ENCODE peak calls at places on chromosomes 12 and 14, in seven cellular contexts. One of them, this sample, is unnamed.

GRCh38 chr12:19066471-19067001 is 63.0 kb upstream of the PLEKHA5 start:
- DNase-seq in IMR-90: no peak
- DNase-seq in fibroblast of lung: no peak
- DNase-seq in neural progenitor cell: no peak
- DNase-seq in neuronal stem cell: no peak
- DNase-seq in mammary epithelial cell: no peak
- DNase-seq in Karpas-422: no peak
- DNase-seq in this sample: peak

GRCh38 chr12:50572275-50572674 is 67.5 kb downstream of the DIP2B start:
- DNase-seq in IMR-90: peak
- DNase-seq in mammary epithelial cell: peak
- DNase-seq in Karpas-422: peak
- DNase-seq in neural progenitor cell: no peak
- DNase-seq in fibroblast of lung: peak
- DNase-seq in neuronal stem cell: no peak
- DNase-seq in this sample: peak

GRCh38 chr14:72644758-72645489 is 249.0 kb downstream of the DPF3 start:
- DNase-seq in neuronal stem cell: no peak
- DNase-seq in neural progenitor cell: no peak
- DNase-seq in mammary epithelial cell: no peak
- DNase-seq in fibroblast of lung: no peak
- DNase-seq in IMR-90: peak
- DNase-seq in Karpas-422: peak
- DNase-seq in this sample: no peak

GRCh38 chr12:104456950-104457745 is 400 bp downstream of the CHST11 start:
- DNase-seq in neural progenitor cell: peak
- DNase-seq in IMR-90: peak
- DNase-seq in fibroblast of lung: peak
- DNase-seq in neuronal stem cell: peak
- DNase-seq in Karpas-422: no peak
- DNase-seq in mammary epithelial cell: peak
- DNase-seq in this sample: peak

GRCh38 chr12:54411398-54412241 is 7.4 kb downstream of the ITGA5 start:
- DNase-seq in neuronal stem cell: no peak
- DNase-seq in neural progenitor cell: no peak
- DNase-seq in fibroblast of lung: peak
- DNase-seq in IMR-90: peak
- DNase-seq in Karpas-422: peak
- DNase-seq in mammary epithelial cell: peak
- DNase-seq in this sample: peak

GRCh38 chr12:70919597-70920035 is 922 bp downstream of the PTPRR start:
- DNase-seq in IMR-90: no peak
- DNase-seq in Karpas-422: peak
- DNase-seq in fibroblast of lung: peak
- DNase-seq in neuronal stem cell: peak
- DNase-seq in neural progenitor cell: peak
- DNase-seq in mammary epithelial cell: no peak
- DNase-seq in this sample: peak

GRCh38 chr12:125186471-125187147 is 121.4 kb downstream of the AACS start:
- DNase-seq in Karpas-422: no peak
- DNase-seq in neuronal stem cell: no peak
- DNase-seq in mammary epithelial cell: peak
- DNase-seq in fibroblast of lung: peak
- DNase-seq in IMR-90: no peak
- DNase-seq in neural progenitor cell: peak
- DNase-seq in this sample: no peak

GRCh38 chr12:53564941-53565340 is 57.7 kb upstream of the NPFF start:
- DNase-seq in neuronal stem cell: no peak
- DNase-seq in mammary epithelial cell: no peak
- DNase-seq in Karpas-422: peak
- DNase-seq in IMR-90: no peak
- DNase-seq in fibroblast of lung: peak
- DNase-seq in neural progenitor cell: no peak
- DNase-seq in this sample: no peak

GRCh38 chr12:1473418-1473817 is 121.0 kb downstream of the FBXL14 start:
- DNase-seq in neuronal stem cell: no peak
- DNase-seq in Karpas-422: no peak
- DNase-seq in mammary epithelial cell: peak
- DNase-seq in neural progenitor cell: no peak
- DNase-seq in fibroblast of lung: no peak
- DNase-seq in IMR-90: no peak
- DNase-seq in this sample: no peak

GRCh38 chr12:84786622-84787021 is 126.0 kb downstream of the SLC6A15 start:
- DNase-seq in IMR-90: no peak
- DNase-seq in Karpas-422: no peak
- DNase-seq in mammary epithelial cell: no peak
- DNase-seq in neural progenitor cell: no peak
- DNase-seq in fibroblast of lung: no peak
- DNase-seq in neuronal stem cell: no peak
- DNase-seq in this sample: no peak

GRCh38 chr12:87820524-87821194 is 208.5 kb downstream of the C12orf50 start:
- DNase-seq in fibroblast of lung: peak
- DNase-seq in mammary epithelial cell: peak
- DNase-seq in Karpas-422: no peak
- DNase-seq in neural progenitor cell: no peak
- DNase-seq in neuronal stem cell: no peak
- DNase-seq in IMR-90: peak
- DNase-seq in this sample: no peak

GRCh38 chr12:109718390-109718789 is 4.8 kb downstream of the FAM222A start:
- DNase-seq in Karpas-422: no peak
- DNase-seq in neural progenitor cell: peak
- DNase-seq in fibroblast of lung: no peak
- DNase-seq in mammary epithelial cell: no peak
- DNase-seq in neuronal stem cell: peak
- DNase-seq in IMR-90: no peak
- DNase-seq in this sample: peak

GRCh38 chr14:61320806-61321384 is 484 bp upstream of the PRKCH start:
- DNase-seq in IMR-90: no peak
- DNase-seq in Karpas-422: no peak
- DNase-seq in mammary epithelial cell: no peak
- DNase-seq in neural progenitor cell: no peak
- DNase-seq in fibroblast of lung: no peak
- DNase-seq in neuronal stem cell: no peak
- DNase-seq in this sample: peak

GRCh38 chr12:87332987-87333761 is 696.0 kb downstream of the C12orf50 start:
- DNase-seq in mammary epithelial cell: no peak
- DNase-seq in IMR-90: peak
- DNase-seq in neuronal stem cell: no peak
- DNase-seq in Karpas-422: no peak
- DNase-seq in fibroblast of lung: no peak
- DNase-seq in neural progenitor cell: no peak
- DNase-seq in this sample: no peak

GRCh38 chr12:90305379-90305778 is 596.7 kb upstream of the ATP2B1 start:
- DNase-seq in neural progenitor cell: no peak
- DNase-seq in mammary epithelial cell: peak
- DNase-seq in neuronal stem cell: no peak
- DNase-seq in Karpas-422: no peak
- DNase-seq in IMR-90: no peak
- DNase-seq in fibroblast of lung: no peak
- DNase-seq in this sample: peak

GRCh38 chr12:71840226-71840847 is 778 bp downstream of the TBC1D15 start:
- DNase-seq in fibroblast of lung: peak
- DNase-seq in neuronal stem cell: no peak
- DNase-seq in mammary epithelial cell: peak
- DNase-seq in IMR-90: peak
- DNase-seq in Karpas-422: no peak
- DNase-seq in neural progenitor cell: no peak
- DNase-seq in this sample: peak

GRCh38 chr14:24378981-24379906 is 11.3 kb downstream of the NFATC4 start:
- DNase-seq in Karpas-422: no peak
- DNase-seq in mammary epithelial cell: no peak
- DNase-seq in neuronal stem cell: no peak
- DNase-seq in fibroblast of lung: no peak
- DNase-seq in IMR-90: no peak
- DNase-seq in neural progenitor cell: no peak
- DNase-seq in this sample: no peak

GRCh38 chr14:68874746-68875155 is 81.9 kb upstream of the ZFP36L1 start:
- DNase-seq in IMR-90: no peak
- DNase-seq in neural progenitor cell: no peak
- DNase-seq in Karpas-422: no peak
- DNase-seq in mammary epithelial cell: no peak
- DNase-seq in fibroblast of lung: peak
- DNase-seq in neuronal stem cell: no peak
- DNase-seq in this sample: no peak

GRCh38 chr12:110349521-110350151 is 53.9 kb downstream of the ANAPC7 start:
- DNase-seq in IMR-90: no peak
- DNase-seq in Karpas-422: no peak
- DNase-seq in neural progenitor cell: no peak
- DNase-seq in mammary epithelial cell: no peak
- DNase-seq in fibroblast of lung: no peak
- DNase-seq in neuronal stem cell: no peak
- DNase-seq in this sample: no peak

GRCh38 chr12:75658826-75659823 is 147.7 kb upstream of the KRR1 start:
- DNase-seq in mammary epithelial cell: peak
- DNase-seq in neural progenitor cell: no peak
- DNase-seq in neuronal stem cell: no peak
- DNase-seq in IMR-90: peak
- DNase-seq in Karpas-422: no peak
- DNase-seq in fibroblast of lung: peak
- DNase-seq in this sample: no peak

DNA sequence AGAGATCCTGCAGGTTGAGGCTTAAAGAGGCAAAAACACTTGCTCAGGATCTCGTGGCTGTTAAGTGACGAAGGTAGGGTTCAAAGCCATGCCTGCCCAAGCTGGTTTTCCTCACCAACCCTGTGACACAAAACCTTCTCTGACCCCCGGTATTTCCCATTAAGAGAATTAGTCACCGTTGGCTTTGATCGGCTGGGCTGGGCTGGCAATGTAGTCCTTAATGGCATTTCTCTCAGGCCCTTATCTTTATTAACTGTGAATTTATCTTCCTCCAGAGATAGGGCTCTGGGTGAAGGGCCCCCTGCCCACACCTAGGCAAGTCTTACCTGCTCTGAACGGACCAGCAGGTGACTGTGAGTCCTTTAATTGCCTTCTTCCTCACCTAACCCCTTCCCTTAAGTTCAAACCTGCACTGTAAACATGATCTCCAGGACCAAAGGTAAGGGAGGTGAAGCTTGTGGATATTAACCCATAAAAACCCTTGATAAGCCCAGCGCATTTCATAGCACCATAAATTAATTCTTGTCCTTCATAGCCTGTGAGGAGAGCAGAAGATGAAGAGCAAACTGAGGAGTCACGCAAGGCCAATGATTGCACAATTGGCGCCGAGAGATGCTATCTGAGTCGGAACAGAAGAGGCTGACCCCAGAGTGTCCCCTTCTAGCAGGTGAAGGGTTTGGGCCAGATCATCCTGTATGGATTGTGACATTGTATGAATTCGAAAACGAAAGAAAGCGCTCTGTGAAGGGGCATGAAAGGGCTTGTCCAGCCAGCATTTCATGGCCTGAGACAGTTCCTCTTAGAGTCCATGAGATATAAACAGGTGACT is 790.8 kb upstream of the TBX3 start:
- DNase-seq in neural progenitor cell: no peak
- DNase-seq in IMR-90: no peak
- DNase-seq in fibroblast of lung: no peak
- DNase-seq in neuronal stem cell: no peak
- DNase-seq in mammary epithelial cell: no peak
- DNase-seq in Karpas-422: no peak
- DNase-seq in this sample: peak
- H3K4me2 ChIP-seq in neural progenitor cell: no peak
- H3K4me2 ChIP-seq in IMR-90: no peak
- H3K4me2 ChIP-seq in fibroblast of lung: no peak
- H3K4me2 ChIP-seq in neuronal stem cell: no peak
- H3K4me2 ChIP-seq in mammary epithelial cell: no peak
- H3K4me2 ChIP-seq in Karpas-422: no peak
- H3K4me2 ChIP-seq in this sample: no peak

GRCh38 chr12:131323879-131324278 is 370.2 kb downstream of the ADGRD1 start:
- DNase-seq in neuronal stem cell: no peak
- DNase-seq in Karpas-422: no peak
- DNase-seq in fibroblast of lung: no peak
- DNase-seq in mammary epithelial cell: no peak
- DNase-seq in neural progenitor cell: no peak
- DNase-seq in IMR-90: no peak
- DNase-seq in this sample: no peak
- H3K27ac ChIP-seq in neuronal stem cell: no peak
- H3K27ac ChIP-seq in Karpas-422: no peak
- H3K27ac ChIP-seq in fibroblast of lung: no peak
- H3K27ac ChIP-seq in mammary epithelial cell: no peak
- H3K27ac ChIP-seq in neural progenitor cell: no peak
- H3K27ac ChIP-seq in IMR-90: no peak
- H3K27ac ChIP-seq in this sample: no peak

DNA sequence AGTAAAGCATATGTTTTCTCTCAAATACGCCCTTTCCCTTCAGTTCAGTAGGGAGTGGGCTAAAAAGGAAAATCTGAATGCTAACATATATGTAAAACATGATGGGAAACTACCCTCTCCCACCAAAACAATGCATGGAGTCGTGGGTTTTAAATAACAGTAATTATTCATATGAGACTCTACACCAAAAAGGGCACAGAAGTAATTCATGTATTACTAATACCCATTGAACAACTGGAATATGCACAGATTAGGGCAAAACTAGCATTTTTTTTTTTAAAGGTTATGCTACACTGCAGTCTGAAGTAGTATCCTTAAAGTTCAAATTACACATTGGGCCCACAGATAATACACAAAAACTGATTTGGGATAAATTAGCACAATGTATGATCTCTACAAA is 8.1 kb upstream of the ARID2 start:
- DNase-seq in neuronal stem cell: no peak
- DNase-seq in Karpas-422: no peak
- DNase-seq in IMR-90: no peak
- DNase-seq in mammary epithelial cell: no peak
- DNase-seq in neural progenitor cell: no peak
- DNase-seq in fibroblast of lung: no peak
- DNase-seq in this sample: no peak
- H3K4me2 ChIP-seq in neuronal stem cell: no peak
- H3K4me2 ChIP-seq in Karpas-422: no peak
- H3K4me2 ChIP-seq in IMR-90: no peak
- H3K4me2 ChIP-seq in mammary epithelial cell: no peak
- H3K4me2 ChIP-seq in neural progenitor cell: no peak
- H3K4me2 ChIP-seq in fibroblast of lung: no peak
- H3K4me2 ChIP-seq in this sample: no peak

DNA sequence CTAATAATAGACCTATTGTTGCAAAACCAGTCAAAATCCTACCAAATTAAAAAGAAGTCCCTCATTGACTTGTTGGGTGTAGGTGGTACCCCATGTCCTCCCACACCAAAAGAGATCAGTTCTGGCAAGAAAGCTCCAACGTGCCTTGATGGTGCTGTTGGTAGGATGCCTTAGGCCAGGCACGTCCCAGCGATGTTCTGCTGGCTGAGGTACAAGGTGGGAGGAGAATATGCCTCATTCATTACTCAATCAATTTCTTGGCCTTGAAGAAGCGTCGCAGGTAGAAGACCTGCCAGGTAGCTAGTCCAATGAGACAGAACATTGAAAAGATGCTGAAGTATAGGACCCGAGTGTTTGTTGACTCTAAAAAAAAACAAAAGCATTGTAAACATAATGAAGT is 7.8 kb upstream of the NEK9 start:
- DNase-seq in IMR-90: no peak
- DNase-seq in fibroblast of lung: no peak
- DNase-seq in neural progenitor cell: no peak
- DNase-seq in Karpas-422: no peak
- DNase-seq in neuronal stem cell: no peak
- DNase-seq in mammary epithelial cell: peak
- DNase-seq in this sample: no peak
- H3K27ac ChIP-seq in IMR-90: no peak
- H3K27ac ChIP-seq in fibroblast of lung: no peak
- H3K27ac ChIP-seq in neural progenitor cell: no peak
- H3K27ac ChIP-seq in Karpas-422: no peak
- H3K27ac ChIP-seq in neuronal stem cell: no peak
- H3K27ac ChIP-seq in mammary epithelial cell: no peak
- H3K27ac ChIP-seq in this sample: no peak

This sample was measured in hepatocyte.